ENCODE peak calls at places on chromosome 9, in seven cellular contexts. I is activated CD8-positive, alpha-beta memory T cell treated with anti-CD3 and anti-CD28 coated beads, Interleukin-2, amount 10 ng/mL, durations not matched to agents 7 days and 5 days; H is AML-193; O is type B pancreatic cell; W is retina; P is psoas muscle; A is NCI-H1930. L is an unnamed sample.

GRCh38 chr9:131436386-131436785 is 42.5 kb downstream of the PRRC2B start:
- DNase-seq in H (no peak), I (no peak), A (no peak), P (no peak), W (no peak), O (no peak), L (no peak)

GRCh38 chr9:104843644-104844226 is 79.8 kb downstream of the NIPSNAP3B start:
- DNase-seq in I (no peak), W (no peak), P (no peak), O (no peak), A (no peak), H (no peak), L (no peak)

GRCh38 chr9:136745389-136746218 is 2.7 kb downstream of the LCN6 start:
- DNase-seq in W (no peak), I (no peak), P (peak), O (no peak), A (no peak), H (no peak), L (no peak)

GRCh38 chr9:136171801-136172411 is 33.0 kb downstream of the LHX3 start:
- DNase-seq in W (no peak), O (no peak), H (no peak), A (no peak), P (no peak), I (no peak), L (no peak)

GRCh38 chr9:102518324-102518723 is 476.8 kb upstream of the CYLC2 start:
- DNase-seq in A (no peak), W (no peak), O (no peak), P (no peak), H (no peak), I (no peak), L (no peak)

GRCh38 chr9:122001491-122002201 is 91.5 kb downstream of the TTLL11 start:
- DNase-seq in A (no peak), P (peak), H (no peak), W (no peak), O (peak), I (peak), L (peak)

GRCh38 chr9:114883709-114884108 is 46.7 kb downstream of the TNFSF8 start:
- DNase-seq in A (no peak), P (no peak), H (peak), W (no peak), O (no peak), I (no peak), L (no peak)

GRCh38 chr9:97237951-97238851 is 69.3 kb upstream of the CCDC180 start:
- DNase-seq in O (peak), A (peak), I (peak), H (peak), W (peak), P (peak), L (no peak)

GRCh38 chr9:72894342-72894741 is 58.5 kb downstream of the ALDH1A1 start:
- DNase-seq in I (no peak), H (no peak), O (no peak), A (no peak), W (peak), P (no peak), L (no peak)

GRCh38 chr9:91345978-91346377 is 15.7 kb downstream of the AUH start:
- DNase-seq in O (no peak), H (no peak), P (no peak), I (no peak), W (no peak), A (no peak), L (no peak)

GRCh38 chr9:6355728-6356127 is 27.6 kb downstream of the TPD52L3 start:
- DNase-seq in A (no peak), I (no peak), P (no peak), O (no peak), H (no peak), W (no peak), L (no peak)

GRCh38 chr9:128629852-128630545 is 26.6 kb downstream of the DYNC2I2 start:
- DNase-seq in P (no peak), A (no peak), W (no peak), I (no peak), O (no peak), H (no peak), L (no peak)

GRCh38 chr9:121881920-121882500 is 211.1 kb downstream of the TTLL11 start:
- DNase-seq in I (no peak), H (no peak), A (no peak), O (no peak), W (no peak), P (no peak), L (no peak)

GRCh38 chr9:2613730-2614271 is 7.8 kb upstream of the VLDLR start:
- DNase-seq in I (no peak), O (no peak), W (no peak), H (no peak), P (no peak), A (no peak), L (no peak)

GRCh38 chr9:88775037-88775471 is 216.2 kb upstream of the S1PR3 start:
- DNase-seq in I (no peak), P (no peak), H (peak), A (no peak), O (no peak), W (no peak), L (no peak)

GRCh38 chr9:6645153-6646027 is at the start of gene GLDC:
- DNase-seq in P (peak), H (no peak), W (peak), O (peak), A (peak), I (peak), L (no peak)

GRCh38 chr9:70112981-70113380 is 69.3 kb downstream of the MAMDC2 start:
- DNase-seq in A (no peak), H (no peak), W (no peak), O (no peak), I (no peak), P (no peak), L (no peak)

GRCh38 chr9:77980622-77981021 is 51.0 kb downstream of the GNAQ start:
- DNase-seq in W (no peak), I (no peak), P (no peak), H (no peak), O (no peak), A (no peak), L (no peak)

GRCh38 chr9:136228107-136228875 is 17.3 kb downstream of the QSOX2 start:
- DNase-seq in H (no peak), P (no peak), A (no peak), W (no peak), I (no peak), O (no peak), L (no peak)

GRCh38 chr9:35518212-35518917 is 28.5 kb downstream of the RUSC2 start:
- DNase-seq in P (peak), H (no peak), I (no peak), W (peak), A (no peak), O (no peak), L (no peak)

L was measured in vagina.